ENCODE peak calls at places on chromosomes 12 and 14, in nine cellular contexts. D is thoracic aorta, W is right lobe of liver, X is sigmoid colon, S is GM12878, E is uterus, Y is neuronal stem cell, N is thyroid gland, G is pancreas. K is an unnamed sample.

GRCh38 chr12:64893961-64894360 is 69.5 kb downstream of the TBC1D30 start:
- DNase-seq in G (no peak), N (no peak), E (no peak), W (no peak), X (no peak), S (no peak), D (no peak), Y (no peak), K (no peak)

GRCh38 chr14:75188520-75189267 is 12.3 kb upstream of the TMED10 start:
- DNase-seq in Y (no peak), D (no peak), E (no peak), N (no peak), W (no peak), G (peak), S (peak), X (no peak), K (no peak)

GRCh38 chr12:42002563-42002962 is 142.1 kb downstream of the GXYLT1 start:
- DNase-seq in X (no peak), W (no peak), Y (no peak), S (no peak), N (no peak), D (no peak), E (no peak), G (no peak), K (no peak)

GRCh38 chr12:109098142-109098652 is 800 bp downstream of the UNG start:
- DNase-seq in N (peak), E (no peak), S (no peak), G (no peak), X (peak), D (no peak), Y (no peak), W (peak), K (peak)

GRCh38 chr14:30303350-30303749 is 255.6 kb upstream of the G2E3 start:
- DNase-seq in W (no peak), E (no peak), D (no peak), Y (no peak), X (no peak), S (no peak), N (no peak), G (no peak), K (no peak)

GRCh38 chr12:53338916-53339315 is 2.8 kb upstream of the SP7 start:
- DNase-seq in X (no peak), N (no peak), E (no peak), S (no peak), D (no peak), Y (no peak), G (no peak), W (no peak), K (no peak)

GRCh38 chr14:71620401-71620800 is 311.8 kb upstream of the RGS6 start:
- DNase-seq in X (no peak), E (no peak), S (no peak), Y (no peak), G (no peak), D (no peak), W (no peak), N (no peak), K (no peak)

GRCh38 chr14:50821471-50822464 is 9.2 kb downstream of the NIN start:
- DNase-seq in D (no peak), N (no peak), W (peak), G (peak), S (peak), X (no peak), E (no peak), Y (no peak), K (no peak)

GRCh38 chr12:26748741-26749431 is 84.1 kb downstream of the ITPR2 start:
- DNase-seq in X (no peak), E (no peak), N (no peak), S (peak), Y (no peak), W (no peak), D (no peak), G (no peak), K (no peak)

GRCh38 chr14:41280745-41281144 is 325.9 kb upstream of the LRFN5 start:
- DNase-seq in S (no peak), D (no peak), Y (no peak), W (no peak), N (no peak), G (no peak), E (no peak), X (no peak), K (no peak)

GRCh38 chr14:61570188-61570960 is 124.9 kb upstream of the HIF1A start:
- DNase-seq in E (no peak), Y (no peak), W (no peak), X (no peak), G (no peak), D (no peak), N (no peak), S (no peak), K (no peak)

GRCh38 chr12:100717733-100718067 is 76.9 kb upstream of the ANO4 start:
- DNase-seq in D (no peak), S (no peak), X (no peak), E (no peak), N (no peak), G (no peak), Y (no peak), W (no peak), K (no peak)

GRCh38 chr12:48119834-48120195 is 651 bp downstream of the PFKM start:
- DNase-seq in N (no peak), Y (no peak), X (no peak), E (no peak), S (no peak), G (no peak), D (no peak), W (no peak), K (no peak)

GRCh38 chr12:51441583-51441982 is 17.0 kb downstream of the SLC4A8 start:
- DNase-seq in X (no peak), W (no peak), Y (no peak), S (no peak), G (no peak), N (no peak), D (no peak), E (no peak), K (no peak)

GRCh38 chr12:105716621-105717020 is 386.1 kb downstream of the C12orf75 start:
- DNase-seq in X (no peak), G (no peak), Y (no peak), N (no peak), W (no peak), D (no peak), E (no peak), S (no peak), K (no peak)

GRCh38 chr12:11182529-11182928 is 4.2 kb downstream of the TAS2R42 start:
- DNase-seq in E (no peak), G (no peak), S (no peak), N (no peak), W (no peak), D (no peak), X (no peak), Y (no peak), K (no peak)

GRCh38 chr12:119183942-119184695 is 5.4 kb downstream of the HSPB8 start:
- DNase-seq in D (no peak), W (no peak), G (no peak), X (peak), E (no peak), S (no peak), N (no peak), Y (no peak), K (peak)

GRCh38 chr14:51939211-51939705 is 50.1 kb upstream of the RTRAF start:
- DNase-seq in S (no peak), W (no peak), X (peak), G (peak), Y (no peak), N (no peak), D (no peak), E (peak), K (no peak)

GRCh38 chr14:51938137-51938536 is 51.2 kb upstream of the RTRAF start:
- DNase-seq in W (no peak), S (no peak), X (no peak), Y (no peak), D (no peak), G (no peak), E (no peak), N (no peak), K (no peak)

GRCh38 chr14:51942971-51943370 is 46.4 kb upstream of the RTRAF start:
- DNase-seq in W (no peak), S (no peak), G (no peak), X (no peak), D (no peak), Y (no peak), E (no peak), N (no peak), K (no peak)

GRCh38 chr14:51939727-51940126 is 49.6 kb upstream of the RTRAF start:
- DNase-seq in Y (no peak), E (peak), S (peak), N (no peak), D (no peak), X (no peak), G (no peak), W (no peak), K (no peak)
- H3K27ac ChIP-seq in Y (no peak), E (peak), S (peak), N (no peak), D (no peak), X (no peak), G (no peak), W (no peak), K (no peak)

DNA sequence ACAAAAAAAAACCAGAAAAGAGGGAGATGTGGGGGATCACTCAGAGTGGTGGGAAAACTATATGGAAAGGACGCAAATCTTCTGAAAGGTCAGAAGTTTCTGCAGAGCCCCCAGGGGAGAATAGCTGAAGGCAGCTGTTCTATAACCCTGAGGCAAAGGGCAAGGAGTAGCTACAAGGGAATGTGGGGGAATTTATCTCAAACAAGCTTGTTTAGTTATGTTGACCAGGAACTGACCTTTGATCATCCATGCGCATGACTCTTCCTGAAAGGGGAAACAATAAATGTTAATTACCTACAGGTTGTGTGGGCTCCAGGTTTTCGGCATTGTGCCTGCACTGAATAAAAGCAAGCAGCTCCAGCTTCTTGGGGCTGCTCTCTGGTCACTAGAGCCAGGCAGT is 968.5 kb downstream of the AACS start:
- DNase-seq in Y (no peak), E (no peak), G (no peak), N (no peak), D (no peak), S (no peak), W (no peak), X (no peak), K (no peak)
- H3K27ac ChIP-seq in Y (no peak), E (no peak), G (no peak), N (no peak), D (no peak), S (no peak), W (no peak), X (no peak), K (no peak)

GRCh38 chr12:123929869-123930583 is 42.6 kb downstream of the CCDC92 start:
- DNase-seq in E (no peak), Y (no peak), W (no peak), N (no peak), X (no peak), S (no peak), G (no peak), D (no peak), K (no peak)

GRCh38 chr12:123928274-123928865 is 44.3 kb downstream of the CCDC92 start:
- DNase-seq in W (no peak), D (no peak), E (no peak), X (no peak), N (peak), Y (no peak), G (no peak), S (no peak), K (no peak)

GRCh38 chr12:123931686-123932321 is 40.8 kb downstream of the CCDC92 start:
- DNase-seq in S (no peak), N (no peak), W (no peak), D (no peak), G (no peak), Y (no peak), E (peak), X (no peak), K (no peak)

GRCh38 chr12:123933214-123933613 is 39.4 kb downstream of the CCDC92 start:
- DNase-seq in G (no peak), Y (no peak), X (no peak), W (no peak), N (no peak), S (no peak), E (no peak), D (no peak), K (no peak)

GRCh38 chr12:123928897-123929296 is 43.7 kb downstream of the CCDC92 start:
- DNase-seq in W (no peak), Y (no peak), G (no peak), S (no peak), X (no peak), E (no peak), N (no peak), D (no peak), K (no peak)
- H3K27ac ChIP-seq in W (no peak), Y (no peak), G (no peak), S (no peak), X (no peak), E (no peak), N (no peak), D (no peak), K (no peak)

GRCh38 chr14:85528882-85529585 is 910 bp upstream of the FLRT2 start:
- DNase-seq in G (peak), D (no peak), E (no peak), Y (peak), S (no peak), N (peak), W (no peak), X (no peak), K (peak)

GRCh38 chr14:85528080-85528881 is 1.7 kb upstream of the FLRT2 start:
- DNase-seq in S (no peak), N (peak), Y (peak), D (no peak), W (no peak), G (peak), X (peak), E (no peak), K (peak)

GRCh38 chr14:85530626-85531025 is 682 bp downstream of the FLRT2 start:
- DNase-seq in G (no peak), N (no peak), S (no peak), X (no peak), E (no peak), Y (peak), D (no peak), W (no peak), K (no peak)

GRCh38 chr14:85531141-85531593 is 1.2 kb downstream of the FLRT2 start:
- DNase-seq in Y (peak), N (peak), W (peak), X (peak), G (peak), S (no peak), E (peak), D (no peak), K (peak)

DNA sequence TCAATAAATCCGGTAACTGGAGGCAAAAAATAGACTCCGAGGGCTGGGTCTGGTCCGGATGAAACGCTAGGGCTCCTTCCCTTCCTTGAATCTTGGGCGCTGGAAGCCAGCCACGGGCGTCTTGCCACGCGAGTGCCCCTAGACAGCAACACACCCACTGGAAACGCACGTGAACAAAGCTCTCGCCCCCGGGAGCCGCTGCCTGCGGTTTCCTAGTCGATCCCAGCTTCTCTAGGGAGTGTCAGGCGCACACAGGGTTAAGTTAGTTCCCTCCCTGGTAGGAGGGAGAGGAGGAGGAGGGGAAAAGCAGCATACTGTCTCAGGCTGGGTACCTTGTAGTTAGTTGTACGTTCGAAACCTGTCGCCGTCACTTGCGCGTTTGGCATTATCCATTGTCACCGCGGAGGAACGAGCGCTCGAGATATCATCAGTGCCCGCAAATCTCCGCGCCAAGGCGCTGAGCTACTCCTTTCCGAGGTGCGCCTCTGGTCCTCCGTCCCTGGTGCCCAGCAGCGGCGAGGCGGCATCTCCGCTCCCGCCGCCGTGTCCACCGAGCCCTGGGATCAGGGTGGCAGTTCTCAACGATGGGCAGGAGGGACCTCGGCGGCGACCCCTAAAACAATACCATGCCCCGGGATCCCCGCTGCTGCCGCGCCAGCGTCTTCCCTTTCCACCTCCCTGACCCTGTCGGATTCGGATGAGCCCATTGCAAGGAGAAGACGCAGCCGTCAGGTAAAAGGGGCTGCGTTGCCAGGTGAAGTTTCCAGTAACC is at the start of gene FLRT2:
- DNase-seq in D (no peak), E (peak), G (peak), X (peak), S (no peak), N (peak), W (peak), Y (peak), K (peak)
- H3K27ac ChIP-seq in D (peak), E (peak), G (peak), X (peak), S (no peak), N (peak), W (no peak), Y (no peak), K (peak)

GRCh38 chr12:3088251-3088650 is 11.1 kb downstream of the TSPAN9 start:
- DNase-seq in X (no peak), W (no peak), Y (no peak), G (no peak), S (no peak), D (no peak), N (no peak), E (no peak), K (no peak)
- H3K27ac ChIP-seq in X (no peak), W (no peak), Y (no peak), G (no peak), S (no peak), D (no peak), N (no peak), E (no peak), K (no peak)

GRCh38 chr12:103858335-103858734 is 17.3 kb upstream of the NT5DC3 start:
- DNase-seq in E (no peak), N (no peak), D (no peak), S (no peak), W (no peak), Y (no peak), X (no peak), G (no peak), K (no peak)
- H3K27ac ChIP-seq in E (peak), N (no peak), D (peak), S (no peak), W (no peak), Y (no peak), X (peak), G (no peak), K (peak)

GRCh38 chr14:54775486-54776100 is 127.0 kb downstream of the GCH1 start:
- DNase-seq in W (no peak), Y (no peak), X (peak), N (no peak), D (no peak), E (no peak), S (no peak), G (no peak), K (no peak)
- H3K27ac ChIP-seq in W (no peak), Y (no peak), X (peak), N (no peak), D (peak), E (no peak), S (no peak), G (no peak), K (peak)

GRCh38 chr14:95695913-95696312 is 9.7 kb downstream of the TCL1B start:
- DNase-seq in X (no peak), E (no peak), D (no peak), W (no peak), Y (no peak), N (no peak), G (no peak), S (no peak), K (no peak)
- H3K27ac ChIP-seq in X (no peak), E (no peak), D (no peak), W (no peak), Y (no peak), N (no peak), G (no peak), S (no peak), K (no peak)